ENCODE peak calls at places on chromosomes 11 and 22, in four cellular contexts. W is endothelial cell of umbilical vein, K is HCT116, P is SK-N-SH. X is an unnamed sample.

GRCh38 chr11:97732011-97732632 is 1288.6 kb upstream of the CNTN5 start:
- DNase-seq in W (no peak), K (no peak), P (no peak), X (no peak)

GRCh38 chr22:19063581-19064353 is 58.4 kb downstream of the DGCR2 start:
- DNase-seq in W (peak; percentile 40), K (no peak), P (no peak), X (no peak)

GRCh38 chr11:81989093-81989492 is 744.6 kb downstream of the FAM181B start:
- DNase-seq in W (no peak), K (no peak), P (no peak), X (no peak)

GRCh38 chr11:19382131-19382611 is 141.4 kb upstream of the E2F8 start:
- DNase-seq in W (no peak), K (no peak), P (no peak), X (no peak)

GRCh38 chr11:120532511-120533196 is 21.1 kb downstream of the GRIK4 start:
- DNase-seq in W (no peak), K (no peak), P (no peak), X (no peak)

GRCh38 chr11:83938148-83938547 is 652.0 kb upstream of the CCDC90B start:
- DNase-seq in W (no peak), K (no peak), P (no peak), X (no peak)

GRCh38 chr11:105153392-105153791 is 13.8 kb upstream of the CARD18 start:
- DNase-seq in W (no peak), K (no peak), P (no peak), X (no peak)

GRCh38 chr11:76237041-76237649 is 30.8 kb upstream of the WNT11 start:
- DNase-seq in W (no peak), K (no peak), P (no peak), X (no peak)

GRCh38 chr11:86303257-86303656 is 1.2 kb downstream of the HIKESHI start:
- DNase-seq in W (peak; percentile 12), K (no peak), P (no peak), X (peak; percentile 26)

GRCh38 chr22:28299760-28300159 is 379.9 kb downstream of the TTC28 start:
- DNase-seq in W (no peak), K (no peak), P (no peak), X (no peak)

GRCh38 chr11:20618083-20618482 is 18.7 kb downstream of the SLC6A5 start:
- DNase-seq in W (no peak), K (no peak), P (no peak), X (no peak)

GRCh38 chr22:42068351-42068730 is 2.3 kb downstream of the NAGA start:
- DNase-seq in W (no peak), K (no peak), P (no peak), X (no peak)

GRCh38 chr11:128279861-128280260 is 307.5 kb downstream of the ETS1 start:
- DNase-seq in W (no peak), K (no peak), P (no peak), X (no peak)

GRCh38 chr11:64358907-64359711 is at the start of gene RPS6KA4:
- DNase-seq in W (peak; percentile 60), K (no peak), P (peak; percentile 95), X (peak; percentile 77)

GRCh38 chr11:2529636-2530035 is 84.8 kb downstream of the KCNQ1 start:
- DNase-seq in W (no peak), K (no peak), P (no peak), X (no peak)

GRCh38 chr11:92297551-92298237 is 73.1 kb downstream of the FAT3 start:
- DNase-seq in W (no peak), K (no peak), P (no peak), X (no peak)

GRCh38 chr11:69848196-69848595 is 29.0 kb upstream of the FGF3 start:
- DNase-seq in W (no peak), K (no peak), P (no peak), X (no peak)

GRCh38 chr22:29096736-29097669 is 24.2 kb downstream of the KREMEN1 start:
- DNase-seq in W (no peak), K (no peak), P (no peak), X (no peak)

GRCh38 chr22:26711205-26711958 is 54.0 kb downstream of the MIAT start:
- DNase-seq in W (peak; percentile 89), K (no peak), P (no peak), X (no peak)

GRCh38 chr11:117145393-117145761 is 1.3 kb downstream of the PAFAH1B2 start:
- DNase-seq in W (peak; percentile 73), K (no peak), P (peak; percentile 61), X (peak; percentile 69)

GRCh38 chr11:116725434-116726221 is 47.2 kb downstream of the BUD13 start:
- DNase-seq in W (no peak), K (no peak), P (no peak), X (no peak)

GRCh38 chr11:26842458-26842841 is 120.6 kb upstream of the SLC5A12 start:
- DNase-seq in W (no peak), K (no peak), P (no peak), X (no peak)

GRCh38 chr11:119617343-119617713 is 111.7 kb downstream of the NECTIN1 start:
- DNase-seq in W (no peak), K (no peak), P (no peak), X (no peak)

GRCh38 chr11:102251423-102251822 is 65.9 kb upstream of the BIRC3 start:
- DNase-seq in W (no peak), K (no peak), P (no peak), X (no peak)

GRCh38 chr11:102252339-102252891 is 64.9 kb upstream of the BIRC3 start:
- DNase-seq in W (no peak), K (no peak), P (no peak), X (no peak)

GRCh38 chr11:102256251-102256650 is 61.0 kb upstream of the BIRC3 start:
- DNase-seq in W (no peak), K (no peak), P (no peak), X (no peak)

GRCh38 chr11:102253018-102253775 is 64.1 kb upstream of the BIRC3 start:
- DNase-seq in W (no peak), K (no peak), P (no peak), X (no peak)

GRCh38 chr11:102254047-102254446 is 63.2 kb upstream of the BIRC3 start:
- DNase-seq in W (no peak), K (peak; percentile 46), P (no peak), X (peak; percentile 38)
- TF ChIP-seq CTCF in W (peak; percentile 26), K (peak; percentile 13), P (peak; percentile 47), X (peak; percentile 43)

DNA sequence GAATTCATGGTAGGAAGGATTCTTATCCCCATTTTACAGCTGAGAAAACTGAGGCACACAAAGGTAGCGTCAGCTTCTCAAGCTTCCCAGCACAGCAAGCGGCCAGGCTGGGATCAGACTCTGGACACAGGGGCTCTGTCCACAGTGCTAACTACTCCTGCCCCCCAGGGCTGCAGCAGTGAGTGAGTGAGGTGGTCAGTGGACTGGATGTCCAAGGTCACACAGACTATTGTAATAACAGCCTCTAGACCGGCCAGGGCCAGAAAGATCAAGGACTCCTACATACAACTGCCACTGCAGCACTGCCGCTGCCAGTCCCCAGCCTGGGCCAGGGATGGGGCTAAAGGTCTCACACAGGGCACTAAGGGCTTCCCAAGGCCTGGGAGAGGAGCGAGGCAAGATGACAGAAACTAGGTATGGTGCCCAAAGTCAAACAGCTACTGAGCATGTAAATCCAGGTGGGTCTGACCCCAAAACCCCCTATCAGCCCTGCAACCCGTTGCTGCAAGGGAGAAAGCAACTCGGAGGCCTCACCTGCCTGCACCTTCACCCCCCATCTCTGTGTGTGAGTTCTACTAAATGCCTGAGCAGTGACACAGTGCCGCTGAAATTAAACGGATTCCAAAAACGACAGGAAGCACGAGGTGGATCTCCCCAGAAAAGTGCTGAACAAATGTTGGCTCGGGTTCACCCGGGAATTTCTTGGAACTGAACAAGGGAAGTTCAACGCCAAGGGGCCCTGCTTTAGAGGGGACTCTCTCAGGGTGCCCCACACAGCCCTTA is 161.8 kb upstream of the GRK3 start:
- DNase-seq in W (no peak), K (no peak), P (no peak), X (no peak)
- H3K4me3 ChIP-seq in W (no peak overlapping the region), K (peak overlapping the region; percentile 73), P (peak overlapping the region; percentile 14), X (peak overlapping the region; percentile 89)

DNA sequence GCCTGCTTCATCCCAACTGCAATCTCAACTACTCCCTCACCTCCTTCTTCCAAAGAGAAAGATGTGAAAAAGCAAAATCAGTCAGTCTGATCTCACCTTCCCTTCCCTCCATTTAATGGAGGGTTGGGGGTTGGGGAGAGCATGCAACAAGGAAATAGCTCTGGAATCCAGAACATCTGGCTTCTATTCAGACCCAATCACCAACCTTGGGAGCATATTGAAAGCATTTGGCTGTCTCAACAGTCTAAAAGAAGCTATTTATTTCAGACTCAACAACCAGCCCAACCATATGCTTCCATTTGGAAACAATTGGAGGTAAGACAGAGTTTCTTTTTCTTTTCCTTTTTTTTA is 131.0 kb upstream of the UBASH3B start:
- DNase-seq in W (no peak), K (no peak), P (peak; percentile 35), X (no peak)
- TF ChIP-seq MAX in W (no peak), K (no peak), P (no peak), X (no peak)

GRCh38 chr11:61514050-61514917 is 5.7 kb downstream of the LRRC10B start:
- DNase-seq in W (no peak), K (no peak), P (no peak), X (no peak)
- TF ChIP-seq CTCF in W (no peak), K (no peak), P (no peak), X (no peak)